ENCODE peak calls at places on chromosomes 5 and 9, in ten cellular contexts. R, P, F, D, Y, O, B, W, K and A are unnamed samples. For H3K4me1, the result is how much of the 10 kb centered on the place peaks cover.

GRCh38 chr5:91293131-91293530 is 90.0 kb downstream of the ARRDC3 start:
- DNase-seq in R (no peak), P (no peak), F (no peak), D (no peak), Y (no peak), O (no peak), B (peak), W (no peak), K (no peak), A (no peak)

GRCh38 chr5:32023816-32024215 is 150.3 kb downstream of the GOLPH3 start:
- DNase-seq in R (no peak), P (no peak), F (no peak), D (no peak), Y (no peak), O (no peak), B (no peak), W (no peak), K (no peak), A (no peak)

GRCh38 chr5:31758803-31759425 is 120.0 kb downstream of the PDZD2 start:
- DNase-seq in R (no peak), P (no peak), F (no peak), D (no peak), Y (no peak), O (no peak), B (no peak), W (no peak), K (no peak), A (peak)

GRCh38 chr9:37925786-37926736 is 22.1 kb upstream of the SLC25A51 start:
- DNase-seq in R (peak), P (no peak), F (no peak), D (no peak), Y (peak), O (no peak), B (no peak), W (no peak), K (no peak), A (no peak)

GRCh38 chr5:1480217-1480616 is 35.0 kb upstream of the SLC6A3 start:
- DNase-seq in R (peak), P (no peak), F (peak), D (no peak), Y (peak), O (no peak), B (no peak), W (no peak), K (peak), A (no peak)

GRCh38 chr9:33348998-33349397 is 53.4 kb downstream of the AQP7 start:
- DNase-seq in R (no peak), P (no peak), F (no peak), D (no peak), Y (no peak), O (no peak), B (no peak), W (no peak), K (no peak), A (no peak)

GRCh38 chr9:77959803-77960202 is 71.8 kb downstream of the GNAQ start:
- DNase-seq in R (no peak), P (no peak), F (no peak), D (no peak), Y (no peak), O (no peak), B (no peak), W (no peak), K (no peak), A (no peak)

GRCh38 chr9:92659601-92660000 is 10.3 kb downstream of the IPPK start:
- DNase-seq in R (no peak), P (no peak), F (no peak), D (no peak), Y (no peak), O (no peak), B (no peak), W (no peak), K (no peak), A (no peak)

GRCh38 chr5:75668988-75669760 is 48.1 kb downstream of the POC5 start:
- DNase-seq in R (peak), P (no peak), F (no peak), D (no peak), Y (no peak), O (no peak), B (no peak), W (no peak), K (no peak), A (peak)

GRCh38 chr9:4048441-4048840 is 251.4 kb downstream of the GLIS3 start:
- DNase-seq in R (no peak), P (no peak), F (no peak), D (no peak), Y (no peak), O (no peak), B (no peak), W (no peak), K (no peak), A (no peak)

GRCh38 chr9:76580188-76580587 is 121.2 kb downstream of the GCNT1 start:
- DNase-seq in R (no peak), P (no peak), F (no peak), D (no peak), Y (no peak), O (no peak), B (no peak), W (no peak), K (no peak), A (no peak)

GRCh38 chr5:141711687-141712086 is 29.7 kb upstream of the ARAP3 start:
- DNase-seq in R (no peak), P (no peak), F (no peak), D (no peak), Y (no peak), O (no peak), B (no peak), W (no peak), K (no peak), A (no peak)

GRCh38 chr5:53434566-53434965 is 45.9 kb upstream of the FST start:
- DNase-seq in R (peak), P (no peak), F (no peak), D (no peak), Y (no peak), O (no peak), B (no peak), W (no peak), K (no peak), A (no peak)

GRCh38 chr5:130871346-130872086 is 293.5 kb downstream of the HINT1 start:
- DNase-seq in R (peak), P (peak), F (no peak), D (peak), Y (no peak), O (no peak), B (peak), W (no peak), K (peak), A (peak)

GRCh38 chr9:136016221-136016881 is 55.2 kb upstream of the UBAC1 start:
- DNase-seq in R (peak), P (peak), F (peak), D (no peak), Y (peak), O (no peak), B (peak), W (no peak), K (peak), A (no peak)

GRCh38 chr9:26535146-26535545 is 357.5 kb downstream of the CAAP1 start:
- DNase-seq in R (no peak), P (no peak), F (no peak), D (no peak), Y (no peak), O (no peak), B (no peak), W (no peak), K (no peak), A (no peak)

GRCh38 chr9:6897207-6897822 is 139.5 kb downstream of the KDM4C start:
- DNase-seq in R (no peak), P (no peak), F (no peak), D (no peak), Y (no peak), O (no peak), B (no peak), W (no peak), K (no peak), A (no peak)

GRCh38 chr5:10601246-10602030 is 37.6 kb downstream of the ANKRD33B start:
- DNase-seq in R (peak), P (peak), F (peak), D (no peak), Y (peak), O (no peak), B (no peak), W (peak), K (peak), A (peak)

GRCh38 chr5:107633171-107633901 is 37.4 kb downstream of the EFNA5 start:
- DNase-seq in R (no peak), P (no peak), F (no peak), D (no peak), Y (no peak), O (no peak), B (no peak), W (no peak), K (no peak), A (no peak)

GRCh38 chr9:113503131-113503541 is 39.6 kb downstream of the RGS3 start:
- DNase-seq in R (no peak), P (no peak), F (no peak), D (no peak), Y (no peak), O (no peak), B (no peak), W (no peak), K (no peak), A (no peak)
- H3K27ac ChIP-seq in R (peak), P (no peak), F (peak), D (no peak), Y (peak), O (no peak), B (no peak), W (no peak), K (peak), A (no peak)

GRCh38 chr9:98997580-98997979 is 53.9 kb downstream of the COL15A1 start:
- DNase-seq in R (no peak), P (no peak), F (no peak), D (no peak), Y (no peak), O (no peak), B (no peak), W (no peak), K (no peak), A (peak)

GRCh38 chr9:99000480-99001395 is 57.0 kb downstream of the COL15A1 start:
- DNase-seq in R (peak), P (peak), F (no peak), D (peak), Y (no peak), O (peak), B (peak), W (peak), K (peak), A (peak)

GRCh38 chr9:98999152-98999525 is 55.4 kb downstream of the COL15A1 start:
- DNase-seq in R (no peak), P (no peak), F (no peak), D (no peak), Y (no peak), O (no peak), B (peak), W (no peak), K (no peak), A (peak)

GRCh38 chr9:98995971-98996504 is 52.3 kb downstream of the COL15A1 start:
- DNase-seq in R (no peak), P (no peak), F (no peak), D (no peak), Y (no peak), O (no peak), B (no peak), W (no peak), K (no peak), A (peak)

DNA sequence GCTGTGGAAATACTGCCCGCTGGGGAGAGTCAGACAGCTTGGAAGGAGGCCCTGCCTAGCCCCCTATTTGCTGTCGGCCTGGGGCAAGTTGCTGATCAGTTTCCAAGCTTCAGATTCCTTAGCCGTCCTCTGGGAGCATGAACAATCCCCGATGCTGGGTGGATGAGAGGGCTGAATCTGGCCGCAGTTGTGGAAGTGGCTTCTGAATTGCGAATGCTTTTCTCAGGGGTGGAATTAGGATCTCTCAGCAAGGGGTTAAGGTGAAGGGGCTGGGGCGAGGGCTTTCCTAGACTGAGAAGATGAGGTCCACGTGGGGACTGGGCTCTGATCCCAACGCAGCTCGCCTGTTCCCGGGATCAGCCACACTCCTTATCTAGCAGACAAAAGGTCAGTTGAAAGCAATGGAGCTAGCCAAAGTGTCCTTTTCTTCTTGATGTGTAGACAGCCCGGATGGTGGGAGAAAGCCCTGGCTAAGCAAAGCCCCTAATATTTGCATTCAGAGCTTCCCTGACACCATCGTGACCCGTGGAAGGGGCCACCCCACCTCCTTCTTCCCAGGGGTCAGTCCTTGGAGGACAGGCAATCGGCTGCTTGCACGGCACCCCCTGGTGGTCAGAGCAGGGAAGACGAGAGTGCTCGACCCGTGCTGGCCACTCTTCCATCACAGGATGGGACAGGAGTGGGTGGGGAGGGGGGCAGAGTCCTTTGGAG is 54.9 kb downstream of the COL15A1 start:
- DNase-seq in R (peak), P (peak), F (peak), D (peak), Y (peak), O (peak), B (peak), W (no peak), K (peak), A (peak)
- H3K4me1 ChIP-seq in R (under half), P (under half), F (under half), D (under half), Y (under half), O (under half), B (under half), W (under half), K (half or more), A (under half)

GRCh38 chr5:134000116-134000515 is 4.7 kb downstream of the VDAC1 start:
- DNase-seq in R (no peak), P (no peak), F (no peak), D (no peak), Y (no peak), O (no peak), B (no peak), W (no peak), K (peak), A (no peak)
- H3K27ac ChIP-seq in R (no peak), P (no peak), F (no peak), D (no peak), Y (no peak), O (no peak), B (no peak), W (no peak), K (peak), A (no peak)

DNA sequence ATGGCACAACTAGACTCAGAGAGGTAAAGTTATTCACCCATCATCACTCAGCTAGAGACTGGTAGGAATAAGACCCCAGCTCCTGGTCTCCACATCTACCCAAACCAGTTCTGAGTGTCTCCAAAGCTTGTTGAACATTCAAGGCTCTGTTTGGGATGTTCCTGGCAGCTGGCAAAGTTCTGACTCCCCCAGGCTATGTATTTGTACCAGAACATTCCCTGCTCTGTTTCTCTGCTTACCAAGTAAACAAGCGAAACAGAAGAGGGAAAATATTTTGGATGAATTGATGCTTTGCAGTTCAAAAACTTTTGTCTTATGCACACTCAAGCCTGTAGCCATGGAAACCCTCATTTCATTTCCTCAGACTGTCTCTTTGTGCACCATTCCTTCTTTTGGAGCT is 145.9 kb downstream of the ACTL7B start:
- DNase-seq in R (no peak), P (no peak), F (no peak), D (no peak), Y (no peak), O (no peak), B (no peak), W (no peak), K (no peak), A (no peak)
- H3K4me1 ChIP-seq in R (under half), P (under half), F (under half), D (under half), Y (under half), O (under half), B (under half), W (under half), K (under half), A (under half)

GRCh38 chr9:13484186-13484585 is 204.7 kb upstream of the MPDZ start:
- DNase-seq in R (no peak), P (no peak), F (no peak), D (no peak), Y (no peak), O (no peak), B (no peak), W (no peak), K (no peak), A (no peak)
- H3K27ac ChIP-seq in R (no peak), P (no peak), F (no peak), D (no peak), Y (no peak), O (no peak), B (no peak), W (no peak), K (peak), A (no peak)

GRCh38 chr5:172898513-172899369 is 60.5 kb upstream of the RPL26L1 start:
- DNase-seq in R (no peak), P (no peak), F (no peak), D (no peak), Y (no peak), O (no peak), B (no peak), W (no peak), K (no peak), A (no peak)
- H3K4me1 ChIP-seq in R (half or more), P (under half), F (under half), D (under half), Y (half or more), O (under half), B (under half), W (under half), K (half or more), A (half or more)

DNA sequence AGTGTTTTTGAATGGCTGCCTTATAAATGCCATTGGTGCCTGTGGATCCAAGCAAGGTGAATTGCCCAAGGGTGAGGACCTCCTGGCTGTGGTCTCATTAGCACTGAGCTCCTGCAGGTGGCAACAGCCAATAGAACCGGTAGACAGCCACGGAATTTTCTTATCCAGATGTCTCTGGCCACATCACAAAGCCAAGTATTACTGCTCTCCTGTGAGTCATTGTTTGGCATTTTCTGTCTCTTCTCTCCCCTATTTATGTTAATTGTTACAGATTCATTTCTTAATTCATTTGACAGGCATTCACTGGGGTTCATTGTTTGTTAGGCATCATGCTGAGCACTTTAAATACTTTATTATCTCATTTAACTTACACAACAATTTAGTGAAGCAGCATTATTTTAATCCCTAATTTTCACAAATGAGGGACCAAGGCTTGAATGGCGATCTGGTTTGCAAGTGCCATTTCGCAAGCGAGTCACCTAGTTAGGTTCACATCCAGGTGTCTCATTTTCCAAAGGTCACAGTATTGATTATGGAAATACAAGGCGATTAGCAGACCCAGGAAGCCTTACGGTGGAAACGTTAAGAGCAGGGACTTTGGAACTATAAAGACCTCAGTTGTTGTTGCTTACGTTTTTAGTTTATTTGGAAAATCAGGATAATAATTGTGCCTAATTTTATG is 58.2 kb upstream of the DPYSL3 start:
- DNase-seq in R (no peak), P (no peak), F (no peak), D (no peak), Y (no peak), O (no peak), B (peak), W (no peak), K (no peak), A (no peak)
- H3K27ac ChIP-seq in R (no peak), P (peak), F (no peak), D (no peak), Y (no peak), O (no peak), B (peak), W (no peak), K (no peak), A (no peak)